ENCODE peak calls at places on chromosomes 5 and 9, in five cellular contexts. One of them, this sample, is unnamed.

GRCh38 chr5:43967165-43967564 is 364.2 kb downstream of the NNT start:
- DNase-seq in RCC 7860: no peak
- DNase-seq in EH: no peak
- DNase-seq in stimulated activated CD8-positive, alpha-beta memory T cell treated with anti-CD3 and anti-CD28 coated beads, Interleukin-2, amount 100 ng/mL, for 1 hour: no peak
- DNase-seq in stimulated activated naive B cell treated with anti-CD40 and anti-IgM and Interleukin-4, amounts not matched to agents 10 μg/mL and 1 μg/mL and 100 μg/mL, for 72 hours: no peak
- DNase-seq in this sample: no peak

GRCh38 chr5:124232517-124232916 is 513.9 kb downstream of the ZNF608 start:
- DNase-seq in stimulated activated CD8-positive, alpha-beta memory T cell treated with anti-CD3 and anti-CD28 coated beads, Interleukin-2, amount 100 ng/mL, for 1 hour: no peak
- DNase-seq in stimulated activated naive B cell treated with anti-CD40 and anti-IgM and Interleukin-4, amounts not matched to agents 10 μg/mL and 1 μg/mL and 100 μg/mL, for 72 hours: no peak
- DNase-seq in RCC 7860: no peak
- DNase-seq in EH: no peak
- DNase-seq in this sample: no peak

GRCh38 chr9:35110327-35110758 is 5.3 kb downstream of the ATOSB start:
- DNase-seq in stimulated activated CD8-positive, alpha-beta memory T cell treated with anti-CD3 and anti-CD28 coated beads, Interleukin-2, amount 100 ng/mL, for 1 hour: no peak
- DNase-seq in EH: peak
- DNase-seq in stimulated activated naive B cell treated with anti-CD40 and anti-IgM and Interleukin-4, amounts not matched to agents 10 μg/mL and 1 μg/mL and 100 μg/mL, for 72 hours: no peak
- DNase-seq in RCC 7860: peak
- DNase-seq in this sample: peak

GRCh38 chr5:116097301-116097700 is 12.5 kb downstream of the COMMD10 start:
- DNase-seq in stimulated activated naive B cell treated with anti-CD40 and anti-IgM and Interleukin-4, amounts not matched to agents 10 μg/mL and 1 μg/mL and 100 μg/mL, for 72 hours: no peak
- DNase-seq in EH: peak
- DNase-seq in RCC 7860: no peak
- DNase-seq in stimulated activated CD8-positive, alpha-beta memory T cell treated with anti-CD3 and anti-CD28 coated beads, Interleukin-2, amount 100 ng/mL, for 1 hour: no peak
- DNase-seq in this sample: no peak

GRCh38 chr9:36763778-36764177 is 191.1 kb downstream of the MELK start:
- DNase-seq in stimulated activated naive B cell treated with anti-CD40 and anti-IgM and Interleukin-4, amounts not matched to agents 10 μg/mL and 1 μg/mL and 100 μg/mL, for 72 hours: no peak
- DNase-seq in EH: no peak
- DNase-seq in stimulated activated CD8-positive, alpha-beta memory T cell treated with anti-CD3 and anti-CD28 coated beads, Interleukin-2, amount 100 ng/mL, for 1 hour: no peak
- DNase-seq in RCC 7860: no peak
- DNase-seq in this sample: no peak

GRCh38 chr9:114804504-114804903 is 1.3 kb downstream of the TNFSF15 start:
- DNase-seq in stimulated activated naive B cell treated with anti-CD40 and anti-IgM and Interleukin-4, amounts not matched to agents 10 μg/mL and 1 μg/mL and 100 μg/mL, for 72 hours: no peak
- DNase-seq in EH: peak
- DNase-seq in RCC 7860: peak
- DNase-seq in stimulated activated CD8-positive, alpha-beta memory T cell treated with anti-CD3 and anti-CD28 coated beads, Interleukin-2, amount 100 ng/mL, for 1 hour: no peak
- DNase-seq in this sample: peak

GRCh38 chr5:168991311-168991710 is 309.6 kb downstream of the SLIT3 start:
- DNase-seq in EH: no peak
- DNase-seq in stimulated activated CD8-positive, alpha-beta memory T cell treated with anti-CD3 and anti-CD28 coated beads, Interleukin-2, amount 100 ng/mL, for 1 hour: no peak
- DNase-seq in RCC 7860: no peak
- DNase-seq in stimulated activated naive B cell treated with anti-CD40 and anti-IgM and Interleukin-4, amounts not matched to agents 10 μg/mL and 1 μg/mL and 100 μg/mL, for 72 hours: no peak
- DNase-seq in this sample: no peak

GRCh38 chr9:93111371-93112115 is 15.5 kb downstream of the CARD19 start:
- DNase-seq in EH: peak
- DNase-seq in RCC 7860: peak
- DNase-seq in stimulated activated CD8-positive, alpha-beta memory T cell treated with anti-CD3 and anti-CD28 coated beads, Interleukin-2, amount 100 ng/mL, for 1 hour: no peak
- DNase-seq in stimulated activated naive B cell treated with anti-CD40 and anti-IgM and Interleukin-4, amounts not matched to agents 10 μg/mL and 1 μg/mL and 100 μg/mL, for 72 hours: peak
- DNase-seq in this sample: no peak

GRCh38 chr5:82106207-82106606 is 134.4 kb downstream of the ATG10 start:
- DNase-seq in EH: no peak
- DNase-seq in stimulated activated naive B cell treated with anti-CD40 and anti-IgM and Interleukin-4, amounts not matched to agents 10 μg/mL and 1 μg/mL and 100 μg/mL, for 72 hours: no peak
- DNase-seq in stimulated activated CD8-positive, alpha-beta memory T cell treated with anti-CD3 and anti-CD28 coated beads, Interleukin-2, amount 100 ng/mL, for 1 hour: no peak
- DNase-seq in RCC 7860: no peak
- DNase-seq in this sample: peak